ENCODE peak calls at places on chromosomes 3 and 15, in ten cellular contexts. T, Q, A, U, J, B, P, W, M and X are unnamed samples.

GRCh38 chr3:114081022-114081421 is 24.5 kb downstream of the QTRT2 start:
- DNase-seq in T (no peak), Q (no peak), A (no peak), U (no peak), J (peak), B (no peak), P (no peak), W (no peak), M (no peak), X (peak)

GRCh38 chr15:67105065-67105951 is 39.9 kb downstream of the SMAD3 start:
- DNase-seq in T (no peak), Q (no peak), A (peak), U (peak), J (peak), B (peak), P (peak), W (peak), M (no peak), X (peak)

GRCh38 chr3:139187154-139187553 is 142.5 kb upstream of the PRR23C start:
- DNase-seq in T (no peak), Q (no peak), A (no peak), U (peak), J (no peak), B (no peak), P (no peak), W (no peak), M (no peak), X (no peak)

GRCh38 chr3:113140876-113141275 is 70.5 kb upstream of the BOC start:
- DNase-seq in T (no peak), Q (no peak), A (no peak), U (no peak), J (peak), B (no peak), P (no peak), W (peak), M (no peak), X (no peak)

GRCh38 chr3:142724682-142725351 is 983 bp downstream of the TRPC1 start:
- DNase-seq in T (peak), Q (peak), A (no peak), U (peak), J (peak), B (peak), P (peak), W (peak), M (peak), X (peak)

GRCh38 chr15:55993804-55994539 is 560 bp upstream of the NEDD4 start:
- DNase-seq in T (no peak), Q (no peak), A (no peak), U (no peak), J (peak), B (peak), P (no peak), W (peak), M (no peak), X (peak)

GRCh38 chr3:158651192-158651591 is 6.9 kb downstream of the GFM1 start:
- DNase-seq in T (no peak), Q (no peak), A (no peak), U (no peak), J (no peak), B (no peak), P (no peak), W (no peak), M (no peak), X (no peak)

GRCh38 chr3:112464264-112464663 is 35.0 kb downstream of the BTLA start:
- DNase-seq in T (no peak), Q (no peak), A (no peak), U (no peak), J (no peak), B (no peak), P (no peak), W (no peak), M (no peak), X (peak)

GRCh38 chr15:37425541-37425940 is 325.2 kb upstream of the MEIS2 start:
- DNase-seq in T (no peak), Q (no peak), A (no peak), U (no peak), J (peak), B (no peak), P (no peak), W (peak), M (no peak), X (no peak)

GRCh38 chr15:71444866-71445590 is 329.8 kb downstream of the THSD4 start:
- DNase-seq in T (no peak), Q (no peak), A (no peak), U (no peak), J (peak), B (no peak), P (no peak), W (peak), M (no peak), X (no peak)

GRCh38 chr3:15812183-15812582 is 14.4 kb upstream of the ANKRD28 start:
- DNase-seq in T (no peak), Q (no peak), A (no peak), U (peak), J (peak), B (no peak), P (no peak), W (peak), M (no peak), X (peak)

GRCh38 chr15:75182187-75183131 is 19.2 kb upstream of the C15orf39 start:
- DNase-seq in T (no peak), Q (no peak), A (no peak), U (peak), J (peak), B (no peak), P (no peak), W (peak), M (no peak), X (no peak)

GRCh38 chr3:138434276-138434874 is at the start of gene ESYT3:
- DNase-seq in T (peak), Q (peak), A (peak), U (peak), J (peak), B (peak), P (peak), W (peak), M (peak), X (peak)

GRCh38 chr3:15331606-15332404 is 581 bp downstream of the SH3BP5 start:
- DNase-seq in T (peak), Q (peak), A (no peak), U (no peak), J (peak), B (peak), P (no peak), W (no peak), M (peak), X (peak)

GRCh38 chr3:33775363-33775762 is 23.1 kb upstream of the PDCD6IP start:
- DNase-seq in T (no peak), Q (no peak), A (no peak), U (no peak), J (peak), B (no peak), P (no peak), W (peak), M (no peak), X (no peak)

GRCh38 chr3:100063929-100064461 is 50.3 kb downstream of the FILIP1L start:
- DNase-seq in T (no peak), Q (no peak), A (no peak), U (no peak), J (peak), B (no peak), P (no peak), W (no peak), M (no peak), X (no peak)

GRCh38 chr3:98735296-98735695 is 27.8 kb upstream of the ST3GAL6 start:
- DNase-seq in T (no peak), Q (no peak), A (no peak), U (no peak), J (no peak), B (no peak), P (no peak), W (no peak), M (no peak), X (no peak)

GRCh38 chr3:98733778-98734281 is 29.3 kb upstream of the ST3GAL6 start:
- DNase-seq in T (no peak), Q (no peak), A (no peak), U (peak), J (no peak), B (no peak), P (peak), W (no peak), M (no peak), X (no peak)

GRCh38 chr3:98734737-98735136 is 28.4 kb upstream of the ST3GAL6 start:
- DNase-seq in T (no peak), Q (no peak), A (no peak), U (no peak), J (no peak), B (no peak), P (no peak), W (no peak), M (no peak), X (peak)

GRCh38 chr3:98733055-98733777 is 29.9 kb upstream of the ST3GAL6 start:
- DNase-seq in T (peak), Q (peak), A (no peak), U (peak), J (peak), B (peak), P (peak), W (no peak), M (peak), X (peak)

GRCh38 chr3:98734311-98734710 is 28.8 kb upstream of the ST3GAL6 start:
- DNase-seq in T (no peak), Q (no peak), A (no peak), U (no peak), J (no peak), B (no peak), P (no peak), W (no peak), M (no peak), X (no peak)
- H3K4me3 ChIP-seq in T (peak), Q (peak), A (peak), U (peak), J (no peak), B (no peak), P (no peak), W (no peak), M (peak), X (peak)

DNA sequence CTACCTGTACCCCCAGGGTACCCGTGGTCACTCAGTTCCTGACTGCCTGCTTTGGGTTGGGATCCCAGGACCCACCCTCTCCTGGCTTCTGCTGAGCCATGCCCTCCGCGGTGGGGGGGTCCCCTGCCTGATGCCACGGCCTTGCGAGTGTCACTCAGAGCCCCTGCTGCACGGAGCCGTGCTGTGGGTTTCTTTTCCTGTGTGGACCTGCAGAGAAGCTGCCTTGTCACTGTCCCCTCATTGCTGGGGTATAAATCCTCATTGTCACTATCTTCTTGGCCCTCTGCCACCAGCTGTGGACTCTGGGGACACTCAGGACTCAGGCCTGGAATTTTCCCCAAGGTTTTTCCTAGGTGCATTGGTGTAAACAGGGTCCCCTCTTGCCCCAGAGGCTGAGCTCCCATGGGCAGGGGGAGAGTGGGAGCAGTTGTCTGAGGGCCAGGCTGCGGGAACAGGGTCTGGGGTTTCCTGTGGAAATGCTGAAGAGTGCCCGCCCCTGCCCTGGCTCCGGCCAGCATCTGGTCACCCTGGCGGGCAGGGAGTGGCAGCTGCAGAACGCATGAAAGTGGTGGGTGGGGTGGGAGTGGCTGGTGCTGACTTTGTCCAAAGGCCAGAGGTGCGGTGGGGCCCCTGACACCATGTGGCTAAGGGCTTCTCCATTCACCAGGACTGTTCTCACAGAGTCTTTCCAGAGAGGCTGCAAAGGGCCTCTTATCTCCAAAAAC is 191.7 kb downstream of the GOLGA6L6 start:
- DNase-seq in T (no peak), Q (no peak), A (no peak), U (peak), J (no peak), B (no peak), P (no peak), W (no peak), M (no peak), X (no peak)
- H3K4me3 ChIP-seq in T (no peak), Q (no peak), A (no peak), U (no peak), J (no peak), B (no peak), P (no peak), W (no peak), M (no peak), X (no peak)

GRCh38 chr15:69664572-69665326 is 212.1 kb downstream of the RPLP1 start:
- DNase-seq in T (no peak), Q (no peak), A (no peak), U (no peak), J (no peak), B (peak), P (no peak), W (no peak), M (no peak), X (no peak)
- H3K4me3 ChIP-seq in T (no peak), Q (no peak), A (no peak), U (no peak), J (no peak), B (no peak), P (no peak), W (no peak), M (no peak), X (no peak)

DNA sequence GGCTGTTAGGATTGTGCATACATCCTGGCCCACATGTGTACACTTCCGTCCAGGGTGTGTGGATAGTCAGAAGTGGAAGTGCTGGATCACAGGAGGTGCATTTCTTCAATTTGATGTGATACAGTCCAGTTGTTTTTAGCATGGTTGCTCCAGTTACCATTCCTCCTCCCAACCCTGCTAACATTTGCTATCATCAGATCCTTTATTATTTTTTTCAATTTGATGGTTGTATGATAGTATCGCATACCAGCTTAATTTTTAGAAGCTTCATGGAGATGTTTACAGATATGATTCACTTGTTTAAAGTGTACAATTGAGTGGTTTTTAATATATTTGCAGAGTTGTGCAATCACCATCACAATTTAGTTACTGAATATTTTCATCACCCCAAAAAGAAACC is 202.7 kb downstream of the ITPR1 start:
- DNase-seq in T (no peak), Q (no peak), A (no peak), U (no peak), J (no peak), B (no peak), P (no peak), W (peak), M (no peak), X (no peak)
- H3K4me3 ChIP-seq in T (no peak), Q (no peak), A (no peak), U (no peak), J (no peak), B (no peak), P (no peak), W (no peak), M (no peak), X (no peak)